ENCODE peak calls at places on chromosomes 6 and 20, in ten cellular contexts. F, L, D, I, R, X, Q, N, Z and G are unnamed samples.

GRCh38 chr20:10157539-10157938 is 61.1 kb upstream of the SNAP25 start:
- DNase-seq in F (no peak), L (no peak), D (no peak), I (no peak), R (no peak), X (no peak), Q (no peak), N (no peak), Z (no peak), G (no peak)

GRCh38 chr6:134908906-134909516 is 40.9 kb downstream of the ALDH8A1 start:
- DNase-seq in F (no peak), L (no peak), D (peak; percentile 64), I (peak; percentile 100), R (no peak), X (no peak), Q (peak; percentile 92), N (peak; percentile 59), Z (peak; percentile 84), G (no peak)

GRCh38 chr6:131854803-131855202 is 47.0 kb downstream of the ENPP1 start:
- DNase-seq in F (no peak), L (no peak), D (no peak), I (no peak), R (no peak), X (no peak), Q (no peak), N (no peak), Z (no peak), G (no peak)

GRCh38 chr6:139752086-139752485 is 377.6 kb upstream of the CITED2 start:
- DNase-seq in F (no peak), L (no peak), D (no peak), I (no peak), R (no peak), X (no peak), Q (no peak), N (no peak), Z (no peak), G (no peak)

GRCh38 chr6:134676307-134677281 is 273.3 kb downstream of the ALDH8A1 start:
- DNase-seq in F (no peak), L (no peak), D (no peak), I (no peak), R (no peak), X (no peak), Q (peak; percentile 24), N (peak; percentile 59), Z (no peak), G (no peak)

GRCh38 chr20:49938173-49939163 is 2.3 kb downstream of the RNF114 start:
- DNase-seq in F (no peak), L (no peak), D (no peak), I (peak; percentile 55), R (no peak), X (no peak), Q (peak; percentile 71), N (peak; percentile 56), Z (no peak), G (no peak)

GRCh38 chr6:21587182-21587924 is 6.2 kb upstream of the SOX4 start:
- DNase-seq in F (no peak), L (no peak), D (peak; percentile 46), I (peak; percentile 73), R (peak; percentile 85), X (peak; percentile 47), Q (peak; percentile 81), N (peak; percentile 75), Z (peak; percentile 61), G (no peak)

GRCh38 chr20:944774-945410 is 28.8 kb upstream of the ANGPT4 start:
- DNase-seq in F (no peak), L (no peak), D (no peak), I (no peak), R (no peak), X (no peak), Q (no peak), N (peak; percentile 23), Z (no peak), G (no peak)

GRCh38 chr20:62238569-62239277 is 402 bp downstream of the OSBPL2 start:
- DNase-seq in F (no peak), L (no peak), D (no peak), I (peak; percentile 30), R (peak; percentile 41), X (no peak), Q (peak; percentile 21), N (peak; percentile 45), Z (no peak), G (peak; percentile 19)

GRCh38 chr6:157531986-157532365 is 151.0 kb downstream of the ZDHHC14 start:
- DNase-seq in F (no peak), L (no peak), D (no peak), I (no peak), R (no peak), X (no peak), Q (no peak), N (peak; percentile 25), Z (no peak), G (no peak)

GRCh38 chr20:10217517-10218410 is 866 bp upstream of the SNAP25 start:
- DNase-seq in F (no peak), L (peak; percentile 75), D (no peak), I (peak; percentile 50), R (peak; percentile 90), X (no peak), Q (peak; percentile 97), N (peak; percentile 86), Z (peak; percentile 94), G (no peak)

GRCh38 chr6:131733376-131734016 is 22.7 kb upstream of the CTAGE9 start:
- DNase-seq in F (no peak), L (no peak), D (no peak), I (peak; percentile 27), R (no peak), X (no peak), Q (no peak), N (no peak), Z (no peak), G (no peak)

GRCh38 chr20:32249030-32249738 is 28.3 kb upstream of the KIF3B start:
- DNase-seq in F (no peak), L (no peak), D (no peak), I (no peak), R (no peak), X (no peak), Q (no peak), N (no peak), Z (no peak), G (no peak)

GRCh38 chr6:95515975-95516374 is 61.4 kb upstream of the MANEA start:
- DNase-seq in F (no peak), L (no peak), D (no peak), I (no peak), R (no peak), X (no peak), Q (no peak), N (no peak), Z (no peak), G (no peak)

GRCh38 chr6:158830736-158831135 is 11.6 kb upstream of the EZR start:
- DNase-seq in F (no peak), L (no peak), D (no peak), I (no peak), R (no peak), X (no peak), Q (no peak), N (no peak), Z (no peak), G (no peak)

GRCh38 chr20:15033269-15033668 is 695.9 kb upstream of the FLRT3 start:
- DNase-seq in F (no peak), L (no peak), D (no peak), I (no peak), R (no peak), X (no peak), Q (no peak), N (no peak), Z (no peak), G (no peak)

GRCh38 chr20:3275064-3275935 is 36.3 kb upstream of the SLC4A11 start:
- DNase-seq in F (no peak), L (no peak), D (no peak), I (no peak), R (no peak), X (peak; percentile 1), Q (no peak), N (no peak), Z (no peak), G (no peak)

GRCh38 chr20:19501476-19502115 is 256.5 kb upstream of the RIN2 start:
- DNase-seq in F (no peak), L (no peak), D (no peak), I (no peak), R (no peak), X (no peak), Q (no peak), N (no peak), Z (no peak), G (no peak)

GRCh38 chr6:150934380-150934779 is 68.9 kb downstream of the MTHFD1L start:
- DNase-seq in F (no peak), L (no peak), D (no peak), I (peak; percentile 53), R (no peak), X (no peak), Q (peak; percentile 89), N (no peak), Z (peak; percentile 81), G (no peak)
- H3K27ac ChIP-seq in F (no peak overlapping the region), L (no peak overlapping the region), D (no peak overlapping the region), I (no peak overlapping the region), R (no peak overlapping the region), X (no peak overlapping the region), Q (peak overlapping the region; percentile 22), N (no peak overlapping the region), Z (peak overlapping the region; percentile 79), G (no peak overlapping the region)

GRCh38 chr6:159981591-159982245 is 12.8 kb downstream of the IGF2R start:
- DNase-seq in F (no peak), L (no peak), D (no peak), I (no peak), R (no peak), X (peak; percentile 79), Q (peak; percentile 96), N (no peak), Z (no peak), G (peak; percentile 70)
- H3K4me2 ChIP-seq in F (peak overlapping the region; percentile 32), L (no peak overlapping the region), D (no peak overlapping the region), I (no peak overlapping the region), R (no peak overlapping the region), X (peak overlapping the region; percentile 91), Q (peak overlapping the region; percentile 14), N (peak overlapping the region; percentile 50), Z (no peak overlapping the region), G (peak overlapping the region; percentile 71)

DNA sequence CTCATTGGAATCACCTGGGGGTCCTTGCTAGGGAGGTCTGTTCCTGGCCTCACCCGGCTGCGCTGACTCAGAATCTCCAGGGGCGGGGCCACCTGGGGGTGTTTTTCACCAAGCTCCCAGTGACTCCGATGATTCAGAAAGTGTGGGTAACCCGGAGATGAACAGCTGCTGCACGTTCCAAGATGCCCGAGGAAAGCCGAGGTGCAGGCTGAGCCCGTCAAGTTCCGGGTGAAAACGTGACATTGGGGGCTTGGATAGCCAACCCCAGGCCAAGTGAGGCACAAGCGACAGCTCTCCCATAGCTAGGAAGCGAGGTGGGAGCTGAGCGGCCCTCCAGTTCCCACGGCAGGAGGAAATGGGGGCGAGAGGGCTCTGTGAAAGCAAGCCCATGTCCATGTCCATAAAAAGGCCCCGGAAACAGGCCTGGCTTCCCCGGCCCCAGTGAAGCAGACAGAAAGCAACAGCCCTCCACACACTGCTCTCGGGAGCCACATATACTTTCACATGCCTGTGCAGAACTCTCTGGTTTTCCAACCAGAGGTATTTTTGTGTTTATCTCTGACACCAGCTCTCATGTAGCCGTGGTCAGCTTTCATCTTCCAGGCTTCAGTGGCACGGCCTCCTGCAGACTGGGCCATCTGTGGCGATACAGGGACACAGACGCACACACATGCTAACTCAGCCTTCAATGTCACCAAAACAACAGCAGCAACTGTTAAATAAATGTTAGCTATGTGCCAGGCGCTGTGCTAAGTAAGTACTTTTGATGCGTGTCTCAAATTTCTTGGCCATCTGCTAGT is 90.6 kb upstream of the CCDC28A start:
- DNase-seq in F (no peak), L (no peak), D (no peak), I (peak; percentile 88), R (no peak), X (no peak), Q (peak; percentile 84), N (no peak), Z (no peak), G (no peak)
- H3K4me3 ChIP-seq in F (no peak overlapping the region), L (no peak overlapping the region), D (no peak overlapping the region), I (no peak overlapping the region), R (no peak overlapping the region), X (no peak overlapping the region), Q (no peak overlapping the region), N (no peak overlapping the region), Z (no peak overlapping the region), G (no peak overlapping the region)

GRCh38 chr20:46562373-46563169 is 12.1 kb upstream of the OCSTAMP start:
- DNase-seq in F (peak; percentile 50), L (peak; percentile 76), D (peak; percentile 47), I (peak; percentile 30), R (peak; percentile 77), X (peak; percentile 79), Q (peak; percentile 65), N (peak; percentile 78), Z (peak; percentile 50), G (peak; percentile 57)
- H3K27ac ChIP-seq in F (peak overlapping the region; percentile 78), L (peak overlapping the region; percentile 80), D (no peak overlapping the region), I (no peak overlapping the region), R (peak overlapping the region; percentile 51), X (peak overlapping the region; percentile 22), Q (no peak overlapping the region), N (no peak overlapping the region), Z (peak overlapping the region; percentile 63), G (no peak overlapping the region)